ENCODE peak calls at places on chromosomes 16 and 17, in nine cellular contexts. S is Peyer's patch, H is A549, B is tibial nerve, Y is gastrocnemius medialis, X is sigmoid colon, R is body of pancreas, A is uterus, Q is IMR-90. Z is an unnamed sample. For H3K4me1, the result is how much of the 10 kb centered on the place peaks cover.

GRCh38 chr17:83056583-83057396 is 22.6 kb upstream of the METRNL start:
- DNase-seq in S (no peak), H (no peak), B (peak), Y (no peak), X (peak), R (no peak), A (peak), Q (no peak), Z (no peak)

GRCh38 chr17:11768106-11768505 is 169.8 kb downstream of the DNAH9 start:
- DNase-seq in S (no peak), H (no peak), B (no peak), Y (no peak), X (no peak), R (no peak), A (no peak), Q (no peak), Z (no peak)

GRCh38 chr16:22353188-22353919 is 21.1 kb downstream of the CDR2 start:
- DNase-seq in S (no peak), H (peak), B (no peak), Y (no peak), X (no peak), R (peak), A (no peak), Q (peak), Z (no peak)

GRCh38 chr17:38574712-38575111 is 31.0 kb downstream of the SRCIN1 start:
- DNase-seq in S (no peak), H (no peak), B (no peak), Y (no peak), X (no peak), R (no peak), A (no peak), Q (no peak), Z (no peak)

GRCh38 chr17:49557204-49558024 is 18.3 kb upstream of the NXPH3 start:
- DNase-seq in S (no peak), H (peak), B (no peak), Y (no peak), X (peak), R (peak), A (no peak), Q (peak), Z (no peak)

GRCh38 chr16:50653633-50654524 is 27.2 kb downstream of the SNX20 start:
- DNase-seq in S (no peak), H (no peak), B (no peak), Y (no peak), X (no peak), R (peak), A (no peak), Q (no peak), Z (no peak)

GRCh38 chr17:39194089-39194984 is 3.1 kb downstream of the CACNB1 start:
- DNase-seq in S (no peak), H (peak), B (peak), Y (peak), X (peak), R (peak), A (peak), Q (peak), Z (peak)

GRCh38 chr16:50306287-50306686 is 39.9 kb downstream of the ADCY7 start:
- DNase-seq in S (peak), H (no peak), B (no peak), Y (no peak), X (peak), R (no peak), A (no peak), Q (no peak), Z (no peak)

GRCh38 chr17:64357191-64357981 is 33.3 kb downstream of the PECAM1 start:
- DNase-seq in S (no peak), H (no peak), B (peak), Y (peak), X (peak), R (peak), A (peak), Q (peak), Z (no peak)

GRCh38 chr17:68646626-68647526 is 45.7 kb upstream of the FAM20A start:
- DNase-seq in S (no peak), H (no peak), B (no peak), Y (no peak), X (no peak), R (peak), A (no peak), Q (no peak), Z (no peak)

GRCh38 chr17:1853698-1854097 is 23.9 kb downstream of the RPA1 start:
- DNase-seq in S (no peak), H (no peak), B (no peak), Y (no peak), X (no peak), R (no peak), A (no peak), Q (no peak), Z (no peak)

GRCh38 chr16:81552743-81553079 is 108.1 kb downstream of the CMIP start:
- DNase-seq in S (no peak), H (no peak), B (no peak), Y (no peak), X (no peak), R (no peak), A (no peak), Q (no peak), Z (no peak)

GRCh38 chr17:40551091-40551873 is 14.0 kb downstream of the CCR7 start:
- DNase-seq in S (peak), H (peak), B (peak), Y (peak), X (peak), R (peak), A (peak), Q (peak), Z (peak)

GRCh38 chr16:89095401-89095974 is 1.8 kb downstream of the ACSF3 start:
- DNase-seq in S (no peak), H (no peak), B (no peak), Y (no peak), X (no peak), R (no peak), A (no peak), Q (no peak), Z (no peak)

GRCh38 chr16:24493859-24494258 is 45.5 kb upstream of the RBBP6 start:
- DNase-seq in S (no peak), H (peak), B (no peak), Y (no peak), X (no peak), R (no peak), A (no peak), Q (no peak), Z (no peak)

GRCh38 chr16:72036098-72036497 is 18.2 kb upstream of the HP start:
- DNase-seq in S (no peak), H (no peak), B (no peak), Y (no peak), X (no peak), R (no peak), A (no peak), Q (no peak), Z (no peak)

GRCh38 chr17:50630524-50631194 is 4.0 kb upstream of the ABCC3 start:
- DNase-seq in S (peak), H (peak), B (peak), Y (no peak), X (no peak), R (peak), A (no peak), Q (no peak), Z (peak)

GRCh38 chr16:1078579-1079021 is 6.1 kb downstream of the SSTR5 start:
- DNase-seq in S (peak), H (peak), B (no peak), Y (peak), X (no peak), R (peak), A (no peak), Q (peak), Z (peak)

GRCh38 chr17:16313159-16314090 is 39.8 kb downstream of the CENPV start:
- DNase-seq in S (no peak), H (peak), B (no peak), Y (no peak), X (no peak), R (peak), A (no peak), Q (peak), Z (no peak)

GRCh38 chr17:80866050-80866793 is 125.4 kb upstream of the CHMP6 start:
- DNase-seq in S (peak), H (peak), B (peak), Y (no peak), X (peak), R (peak), A (peak), Q (peak), Z (peak)

GRCh38 chr17:39607851-39608130 is at the start of gene NEUROD2:
- DNase-seq in S (no peak), H (no peak), B (no peak), Y (no peak), X (no peak), R (no peak), A (no peak), Q (no peak), Z (no peak)

GRCh38 chr17:73064084-73064938 is 28.2 kb downstream of the SLC39A11 start:
- DNase-seq in S (no peak), H (no peak), B (no peak), Y (no peak), X (no peak), R (peak), A (no peak), Q (no peak), Z (no peak)

GRCh38 chr16:47465919-47466630 is 4.9 kb downstream of the PHKB start:
- DNase-seq in S (no peak), H (no peak), B (no peak), Y (no peak), X (no peak), R (no peak), A (no peak), Q (no peak), Z (no peak)

GRCh38 chr17:28706471-28707338 is 5.0 kb downstream of the PROCA1 start:
- DNase-seq in S (no peak), H (no peak), B (no peak), Y (no peak), X (no peak), R (no peak), A (no peak), Q (no peak), Z (no peak)

GRCh38 chr17:802901-803881 is 21.0 kb downstream of the MRM3 start:
- DNase-seq in S (no peak), H (no peak), B (no peak), Y (no peak), X (no peak), R (peak), A (no peak), Q (no peak), Z (no peak)

GRCh38 chr17:48055531-48056245 is 7.5 kb downstream of the NFE2L1 start:
- DNase-seq in S (no peak), H (peak), B (no peak), Y (no peak), X (no peak), R (no peak), A (no peak), Q (peak), Z (no peak)

GRCh38 chr16:11692651-11693050 is 24.4 kb downstream of the SNN start:
- DNase-seq in S (no peak), H (no peak), B (no peak), Y (no peak), X (peak), R (no peak), A (peak), Q (no peak), Z (no peak)

GRCh38 chr16:11698271-11698689 is 30.0 kb downstream of the SNN start:
- DNase-seq in S (no peak), H (no peak), B (no peak), Y (no peak), X (no peak), R (peak), A (no peak), Q (peak), Z (no peak)

GRCh38 chr16:11697319-11697718 is 29.1 kb downstream of the SNN start:
- DNase-seq in S (no peak), H (no peak), B (no peak), Y (no peak), X (peak), R (no peak), A (no peak), Q (no peak), Z (no peak)

GRCh38 chr16:11699234-11699894 is 31.1 kb downstream of the SNN start:
- DNase-seq in S (no peak), H (no peak), B (no peak), Y (no peak), X (no peak), R (no peak), A (no peak), Q (no peak), Z (no peak)

GRCh38 chr16:11696266-11697012 is 28.2 kb downstream of the SNN start:
- DNase-seq in S (no peak), H (no peak), B (no peak), Y (no peak), X (peak), R (no peak), A (no peak), Q (no peak), Z (no peak)
- H3K4me1 ChIP-seq in S (under half), H (under half), B (under half), Y (under half), X (under half), R (under half), A (under half), Q (under half), Z (under half)

GRCh38 chr16:75237398-75238131 is 13.9 kb downstream of the BCAR1 start:
- DNase-seq in S (no peak), H (no peak), B (no peak), Y (no peak), X (peak), R (no peak), A (peak), Q (no peak), Z (no peak)

GRCh38 chr16:75238853-75239371 is 12.5 kb downstream of the BCAR1 start:
- DNase-seq in S (no peak), H (no peak), B (no peak), Y (no peak), X (no peak), R (no peak), A (no peak), Q (no peak), Z (no peak)

GRCh38 chr16:75236736-75237397 is 14.6 kb downstream of the BCAR1 start:
- DNase-seq in S (no peak), H (no peak), B (no peak), Y (no peak), X (no peak), R (no peak), A (no peak), Q (no peak), Z (peak)

GRCh38 chr16:75239463-75240122 is 11.8 kb downstream of the BCAR1 start:
- DNase-seq in S (no peak), H (no peak), B (no peak), Y (no peak), X (peak), R (no peak), A (peak), Q (no peak), Z (no peak)

DNA sequence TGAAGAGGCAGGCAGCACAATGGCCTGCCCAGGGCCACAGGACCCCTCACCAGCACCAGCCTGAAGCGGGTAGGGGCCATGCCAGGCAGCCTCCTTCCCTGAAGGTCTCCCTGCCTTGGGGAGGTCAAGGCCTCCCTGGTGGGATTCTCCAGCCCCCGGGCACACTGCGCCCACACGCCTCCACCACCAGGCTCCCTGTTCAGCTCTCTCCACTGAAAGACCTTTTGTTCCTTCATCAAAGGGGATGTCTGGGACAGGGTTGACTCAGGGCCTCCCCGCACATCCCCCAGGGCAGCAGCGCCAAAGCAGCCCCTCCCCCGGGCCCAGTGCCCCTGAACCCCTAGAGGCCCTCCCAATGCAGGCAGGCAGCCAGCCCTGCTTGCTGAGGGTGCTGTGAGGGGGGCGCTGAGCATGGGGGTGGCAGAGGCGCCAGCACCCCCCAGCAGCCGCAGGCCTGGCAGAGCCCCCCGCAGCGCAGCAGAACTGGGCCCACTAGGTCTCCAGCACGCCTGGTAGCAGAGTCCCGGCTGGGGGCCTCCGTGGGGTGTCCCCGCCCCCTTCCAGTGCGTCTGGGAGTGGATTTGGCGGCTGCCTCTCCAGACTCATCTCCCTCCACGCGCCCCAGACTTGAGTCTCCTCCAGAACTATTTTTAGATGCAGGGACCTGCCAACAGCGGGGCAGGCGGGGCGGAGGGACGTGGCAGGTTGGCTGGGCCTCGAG is 13.1 kb downstream of the BCAR1 start:
- DNase-seq in S (no peak), H (no peak), B (peak), Y (peak), X (peak), R (peak), A (peak), Q (peak), Z (peak)
- H3K4me3 ChIP-seq in S (no peak), H (no peak), B (no peak), Y (peak), X (no peak), R (no peak), A (peak), Q (no peak), Z (peak)

DNA sequence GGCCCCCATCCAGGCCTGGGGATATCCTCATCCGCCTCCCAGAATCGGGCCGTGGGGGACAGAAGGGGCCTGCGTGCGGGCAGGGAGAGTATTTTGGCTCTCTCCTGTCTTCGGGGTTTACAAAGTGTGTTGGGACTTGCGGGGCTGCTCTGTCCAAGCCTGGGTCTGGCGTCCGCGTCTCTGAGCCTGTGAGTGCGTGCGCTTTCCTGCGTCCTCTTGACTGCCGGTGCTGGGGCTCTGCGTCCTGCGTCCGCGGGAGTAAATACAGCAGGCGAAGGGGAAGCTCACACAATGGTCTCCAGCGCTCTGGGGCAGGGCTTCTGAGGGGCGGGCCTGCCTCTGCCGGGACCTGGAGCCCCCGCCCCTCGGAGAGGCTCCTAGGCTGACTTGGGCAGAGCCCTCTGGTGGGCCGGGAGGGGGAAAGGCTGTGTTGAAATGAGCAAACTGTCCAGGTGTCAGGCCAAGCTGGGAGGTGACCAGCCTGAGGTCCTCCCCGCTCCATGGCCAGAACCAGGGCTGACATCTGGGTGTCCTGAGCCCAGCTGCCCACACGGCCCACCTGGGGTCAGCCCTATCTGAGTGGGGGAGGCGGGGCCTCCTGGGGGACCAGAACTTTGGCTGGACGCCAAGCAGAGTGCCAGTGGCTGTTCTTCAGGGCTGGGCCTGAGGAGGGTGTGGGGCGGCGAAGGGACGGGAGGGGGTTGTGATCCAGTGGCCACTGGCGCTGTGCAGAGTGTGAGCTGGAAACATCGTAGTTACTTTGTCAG is 233.6 kb downstream of the SEC14L1 start:
- DNase-seq in S (peak), H (no peak), B (peak), Y (peak), X (peak), R (peak), A (peak), Q (peak), Z (peak)
- TF ChIP-seq POLR2A in S (peak), H (no peak), B (peak), Y (peak), X (peak), R (peak), A (peak), Q (peak), Z (peak)

GRCh38 chr16:87486282-87486681 is 6.5 kb downstream of the ZCCHC14 start:
- DNase-seq in S (no peak), H (no peak), B (no peak), Y (no peak), X (no peak), R (no peak), A (no peak), Q (no peak), Z (no peak)

GRCh38 chr16:87490091-87490798 is 2.6 kb downstream of the ZCCHC14 start:
- DNase-seq in S (no peak), H (no peak), B (no peak), Y (no peak), X (no peak), R (no peak), A (no peak), Q (no peak), Z (no peak)

GRCh38 chr16:87489434-87490045 is 3.3 kb downstream of the ZCCHC14 start:
- DNase-seq in S (no peak), H (no peak), B (no peak), Y (no peak), X (no peak), R (no peak), A (no peak), Q (no peak), Z (no peak)

GRCh38 chr16:87484487-87485331 is 8.1 kb downstream of the ZCCHC14 start:
- DNase-seq in S (no peak), H (no peak), B (no peak), Y (no peak), X (no peak), R (no peak), A (no peak), Q (no peak), Z (peak)

GRCh38 chr16:87487361-87487924 is 5.4 kb downstream of the ZCCHC14 start:
- DNase-seq in S (peak), H (no peak), B (no peak), Y (no peak), X (no peak), R (peak), A (no peak), Q (no peak), Z (no peak)
- H3K4me1 ChIP-seq in S (under half), H (under half), B (half or more), Y (half or more), X (half or more), R (half or more), A (under half), Q (under half), Z (half or more)

DNA sequence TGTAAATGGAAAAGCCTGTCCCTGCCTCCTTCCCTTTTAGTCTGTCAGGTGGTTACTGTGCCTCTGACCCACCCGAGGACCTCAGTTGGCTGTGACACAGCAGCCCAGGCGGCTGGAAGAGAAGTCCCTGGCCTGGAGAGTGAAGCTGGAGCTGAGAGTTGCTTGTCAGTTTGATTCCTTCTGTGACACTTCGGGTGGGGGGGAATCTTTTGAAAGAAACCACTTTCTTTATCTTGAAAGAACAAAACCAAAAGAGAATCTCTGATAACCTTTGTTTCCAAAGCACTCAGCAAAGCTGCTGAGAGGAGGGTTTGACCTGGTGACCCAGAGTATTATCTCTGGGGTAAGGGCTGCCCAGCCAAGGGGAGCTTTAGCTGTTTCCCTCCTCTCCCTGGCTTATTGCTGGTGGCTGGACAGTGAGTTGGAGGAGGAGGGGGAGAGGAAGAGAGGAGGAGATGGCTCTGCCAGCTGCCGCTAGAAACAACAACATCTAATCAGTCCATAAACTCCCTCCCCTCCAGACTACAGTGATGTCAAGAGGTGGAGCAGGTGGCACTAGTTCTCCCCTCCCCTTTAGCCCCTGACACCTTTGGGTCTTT is 34.0 kb downstream of the YPEL2 start:
- DNase-seq in S (no peak), H (no peak), B (no peak), Y (no peak), X (peak), R (no peak), A (peak), Q (no peak), Z (no peak)
- H3K4me3 ChIP-seq in S (no peak), H (no peak), B (no peak), Y (no peak), X (no peak), R (no peak), A (no peak), Q (no peak), Z (no peak)

GRCh38 chr16:12002447-12003006 is 26.0 kb downstream of the SNX29 start:
- DNase-seq in S (no peak), H (no peak), B (no peak), Y (no peak), X (no peak), R (no peak), A (peak), Q (peak), Z (peak)

GRCh38 chr16:11994187-11995119 is 17.9 kb downstream of the SNX29 start:
- DNase-seq in S (no peak), H (no peak), B (peak), Y (peak), X (peak), R (peak), A (no peak), Q (peak), Z (peak)

GRCh38 chr16:11996433-11997174 is 20.1 kb downstream of the SNX29 start:
- DNase-seq in S (no peak), H (no peak), B (no peak), Y (no peak), X (no peak), R (no peak), A (no peak), Q (no peak), Z (peak)

GRCh38 chr16:12000032-12000431 is 23.5 kb downstream of the SNX29 start:
- DNase-seq in S (no peak), H (no peak), B (no peak), Y (no peak), X (no peak), R (no peak), A (no peak), Q (no peak), Z (no peak)
- TF ChIP-seq POLR2A in S (no peak), H (no peak), B (no peak), Y (no peak), X (no peak), R (no peak), A (no peak), Q (no peak), Z (no peak)